ENCODE peak calls at places on chromosomes 2 and 18, in four cellular contexts. H, F, V and Q are unnamed samples. For H3K4me1, the result is how much of the 10 kb centered on the place peaks cover.

GRCh38 chr2:157441072-157441454 is 2.8 kb downstream of the CYTIP start:
- DNase-seq in H (no peak), F (no peak), V (no peak), Q (peak)

GRCh38 chr2:105545731-105546622 is 147.1 kb upstream of the FHL2 start:
- DNase-seq in H (peak), F (peak), V (peak), Q (peak)

GRCh38 chr2:2653221-2653620 is 322.1 kb upstream of the MYT1L start:
- DNase-seq in H (no peak), F (no peak), V (no peak), Q (no peak)

GRCh38 chr2:25655316-25655715 is 18.1 kb downstream of the DTNB start:
- DNase-seq in H (no peak), F (no peak), V (no peak), Q (no peak)

GRCh38 chr2:17538022-17538843 is 2.3 kb upstream of the VSNL1 start:
- DNase-seq in H (no peak), F (no peak), V (no peak), Q (no peak)

GRCh38 chr18:26765498-26765897 is 100.0 kb downstream of the AQP4 start:
- DNase-seq in H (no peak), F (no peak), V (no peak), Q (no peak)

GRCh38 chr2:237682901-237683670 is 55.7 kb downstream of the LRRFIP1 start:
- DNase-seq in H (no peak), F (no peak), V (peak), Q (no peak)

GRCh38 chr18:9333441-9334350 is 877 bp upstream of the TWSG1 start:
- DNase-seq in H (peak), F (no peak), V (no peak), Q (peak)

GRCh38 chr2:188199716-188200128 is 92.0 kb upstream of the GULP1 start:
- DNase-seq in H (no peak), F (no peak), V (no peak), Q (no peak)

GRCh38 chr2:98467082-98467536 is 22.5 kb downstream of the INPP4A start:
- DNase-seq in H (no peak), F (no peak), V (no peak), Q (no peak)

GRCh38 chr2:153770359-153770991 is 101.2 kb upstream of the GALNT13 start:
- DNase-seq in H (no peak), F (no peak), V (no peak), Q (no peak)

GRCh38 chr2:153766415-153766814 is 105.3 kb upstream of the GALNT13 start:
- DNase-seq in H (no peak), F (no peak), V (no peak), Q (no peak)
- H3K4me3 ChIP-seq in H (no peak), F (no peak), V (no peak), Q (no peak)

GRCh38 chr2:136213836-136214235 is 95.9 kb upstream of the CXCR4 start:
- DNase-seq in H (no peak), F (no peak), V (no peak), Q (no peak)
- H3K4me1 ChIP-seq in H (under half), F (under half), V (under half), Q (under half)

DNA sequence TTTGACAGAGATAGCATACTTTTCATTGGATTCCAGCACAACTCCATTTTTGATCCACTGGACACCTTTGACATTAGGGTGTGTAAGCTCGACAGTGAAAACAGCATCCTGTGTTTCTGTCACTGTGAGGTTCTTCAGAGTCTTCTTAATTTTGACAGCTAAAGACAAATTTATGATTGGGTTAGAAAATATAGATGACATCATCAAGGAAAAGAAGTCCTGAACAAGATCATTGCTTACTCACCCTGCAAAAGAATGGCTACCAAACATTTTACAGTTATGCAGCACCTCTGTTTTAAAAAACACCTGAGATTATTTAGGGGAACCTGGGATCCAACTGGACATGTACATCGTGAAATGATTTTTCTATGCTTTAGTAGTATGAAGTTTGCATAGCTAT is 36.7 kb downstream of the TTN start:
- DNase-seq in H (no peak), F (no peak), V (no peak), Q (no peak)
- H3K27ac ChIP-seq in H (no peak), F (no peak), V (no peak), Q (no peak)

DNA sequence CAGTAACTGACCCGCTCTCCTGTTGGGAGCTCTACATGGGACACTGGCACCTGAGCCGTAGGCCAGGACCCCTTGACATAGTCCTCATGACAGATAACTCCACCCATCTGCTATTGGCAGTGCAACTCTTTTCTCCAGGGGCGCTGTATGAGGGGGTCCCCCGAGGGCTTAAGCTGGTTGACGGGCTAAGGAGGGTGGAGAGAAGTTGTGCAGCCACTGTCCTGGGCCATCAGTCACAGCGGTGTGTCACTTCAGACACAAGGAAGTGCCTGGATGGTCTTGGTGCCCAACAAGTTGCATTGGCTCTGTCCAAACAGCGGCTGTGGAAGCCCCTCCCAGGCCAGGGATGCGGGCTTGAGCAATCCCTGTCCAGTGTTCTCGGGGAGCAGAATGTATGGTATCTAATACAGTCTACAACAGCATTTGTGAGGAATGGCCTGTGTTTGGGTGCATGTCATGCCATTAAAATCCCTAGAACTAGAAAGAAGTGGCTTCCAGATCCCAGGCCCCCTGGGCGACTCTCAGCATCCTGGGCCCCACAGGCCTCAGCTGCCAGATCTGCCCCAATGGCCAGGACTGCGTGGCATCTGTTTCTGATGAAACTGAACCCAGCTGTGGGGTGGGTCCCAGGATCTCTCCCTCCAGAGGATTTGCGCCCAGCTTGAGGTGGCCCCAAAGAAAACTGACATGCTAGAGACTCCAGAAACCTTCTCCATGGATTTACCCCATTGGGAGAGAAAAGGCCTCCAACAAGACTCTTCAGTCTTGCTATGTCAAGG is 23.3 kb downstream of the TTC32 start:
- DNase-seq in H (no peak), F (no peak), V (no peak), Q (no peak)
- H3K4me3 ChIP-seq in H (no peak), F (no peak), V (no peak), Q (no peak)

GRCh38 chr2:222292113-222292737 is 6.6 kb downstream of the PAX3 start:
- DNase-seq in H (no peak), F (no peak), V (no peak), Q (no peak)

GRCh38 chr2:222292738-222293134 is 6.1 kb downstream of the PAX3 start:
- DNase-seq in H (no peak), F (no peak), V (no peak), Q (no peak)

GRCh38 chr2:222294996-222295367 is 3.8 kb downstream of the PAX3 start:
- DNase-seq in H (no peak), F (no peak), V (no peak), Q (no peak)

GRCh38 chr2:222295368-222296041 is 3.3 kb downstream of the PAX3 start:
- DNase-seq in H (no peak), F (no peak), V (no peak), Q (no peak)

GRCh38 chr2:222293660-222294630 is 4.9 kb downstream of the PAX3 start:
- DNase-seq in H (no peak), F (no peak), V (no peak), Q (no peak)
- H3K4me1 ChIP-seq in H (under half), F (under half), V (under half), Q (under half)

GRCh38 chr2:61017003-61017555 is 441 bp upstream of the PEX13 start:
- DNase-seq in H (peak), F (peak), V (peak), Q (peak)

GRCh38 chr2:61014805-61015204 is 2.7 kb upstream of the PEX13 start:
- DNase-seq in H (no peak), F (no peak), V (no peak), Q (no peak)

GRCh38 chr2:61017556-61018318 is at the start of the genes PEX13 and PUS10:
- DNase-seq in H (peak), F (peak), V (peak), Q (peak)

GRCh38 chr2:61015971-61016370 is 1.5 kb upstream of the PEX13 start:
- DNase-seq in H (no peak), F (no peak), V (no peak), Q (no peak)

DNA sequence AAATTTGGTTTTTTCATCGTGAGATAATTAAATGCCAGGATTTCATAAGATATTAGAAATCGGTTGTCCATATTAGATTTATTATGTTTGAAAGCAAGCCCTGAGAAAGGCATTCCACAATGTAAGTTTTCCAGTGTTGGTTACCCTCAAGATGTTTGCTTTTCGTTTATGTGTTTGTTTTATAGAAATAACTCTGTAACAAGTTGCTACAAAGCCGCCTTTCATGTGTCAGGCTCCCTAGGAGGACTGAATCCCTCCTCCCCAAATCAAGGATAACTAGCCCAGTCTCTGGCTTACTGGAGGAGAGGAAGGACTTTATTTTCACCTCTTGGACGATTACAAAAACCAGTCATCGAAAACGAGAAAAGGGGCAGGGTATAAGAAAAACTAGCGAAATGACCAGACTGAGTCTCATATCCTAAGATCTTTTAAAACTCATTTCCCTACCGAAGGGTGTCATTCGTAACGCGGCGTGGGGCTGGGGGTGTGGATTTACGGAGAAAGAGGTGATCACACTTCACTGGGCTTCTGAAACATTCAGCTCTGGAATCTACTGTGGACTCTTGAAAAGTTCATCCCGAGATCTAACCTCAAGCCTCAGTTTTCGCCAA is 1.0 kb upstream of the PEX13 start:
- DNase-seq in H (no peak), F (no peak), V (no peak), Q (peak)
- H3K27ac ChIP-seq in H (peak), F (peak), V (peak), Q (peak)

DNA sequence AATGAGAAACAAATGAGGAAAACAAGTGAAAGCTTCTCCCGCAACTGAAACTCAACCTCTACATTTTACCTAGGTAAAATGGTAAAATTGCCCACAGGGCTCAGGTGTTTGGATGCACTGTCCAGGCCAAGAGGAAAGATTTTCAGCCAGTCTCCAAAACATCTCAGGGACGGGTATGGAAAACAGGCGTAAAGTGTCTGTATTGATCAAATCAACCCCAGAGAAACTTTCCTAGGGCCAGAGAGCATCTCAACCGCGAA is 361 bp upstream of the HAT1 start:
- DNase-seq in H (no peak), F (no peak), V (no peak), Q (no peak)
- H3K4me3 ChIP-seq in H (peak), F (peak), V (peak), Q (no peak)

GRCh38 chr18:11996907-11997306 is 15.6 kb downstream of the IMPA2 start:
- DNase-seq in H (no peak), F (no peak), V (no peak), Q (no peak)
- H3K4me1 ChIP-seq in H (under half), F (under half), V (under half), Q (half or more)

GRCh38 chr18:23143059-23143831 is 8.0 kb downstream of the CABLES1 start:
- DNase-seq in H (no peak), F (peak), V (peak), Q (no peak)

GRCh38 chr18:23141022-23141999 is 6.0 kb downstream of the CABLES1 start:
- DNase-seq in H (no peak), F (peak), V (no peak), Q (peak)

GRCh38 chr18:23144628-23145027 is 9.3 kb downstream of the CABLES1 start:
- DNase-seq in H (no peak), F (no peak), V (no peak), Q (no peak)

GRCh38 chr18:23143871-23144270 is 8.6 kb downstream of the CABLES1 start:
- DNase-seq in H (no peak), F (no peak), V (no peak), Q (no peak)

DNA sequence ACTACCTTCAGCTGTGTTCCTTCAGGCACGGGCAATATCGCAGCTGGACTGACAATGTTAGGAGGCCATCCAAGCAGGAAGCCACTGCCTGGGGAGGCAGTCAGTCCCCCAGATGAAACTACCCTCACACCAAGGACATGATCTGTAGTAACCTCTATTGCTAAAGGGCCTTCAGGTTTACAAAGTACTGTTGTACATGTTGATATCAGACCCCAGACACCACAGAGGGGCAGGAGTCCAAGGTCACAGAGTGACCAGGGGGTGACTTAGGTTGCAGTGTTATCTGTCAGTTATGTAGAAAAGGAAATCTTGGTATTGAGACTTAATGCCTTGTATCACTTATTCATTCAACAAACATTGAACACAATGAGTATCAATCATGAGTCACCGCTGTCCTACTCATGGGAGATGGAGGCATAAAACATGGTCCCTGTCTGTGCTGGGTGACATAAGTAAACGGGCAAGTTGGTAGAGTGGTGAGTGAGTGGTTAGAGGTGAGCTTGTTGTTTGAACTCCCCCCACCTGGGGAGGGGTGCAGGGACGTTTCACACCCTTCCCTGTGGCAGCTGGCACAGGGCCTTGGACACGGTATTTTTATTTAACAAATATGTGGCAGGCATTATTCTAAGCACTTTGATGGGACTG is 7.1 kb downstream of the CABLES1 start:
- DNase-seq in H (no peak), F (no peak), V (no peak), Q (no peak)
- H3K27ac ChIP-seq in H (no peak), F (peak), V (peak), Q (peak)